ENCODE peak calls at places on chromosome 12, in five cellular contexts. N is H1, S is transverse colon, L is SK-N-SH, X is HL-60. Q is an unnamed sample.

GRCh38 chr12:101666017-101666728 is 31.3 kb upstream of the CHPT1 start:
- DNase-seq in L (no peak), S (no peak), X (no peak), N (no peak), Q (no peak)

GRCh38 chr12:52076811-52077210 is 2.7 kb upstream of the SMIM41 start:
- DNase-seq in X (no peak), L (no peak), N (no peak), S (no peak), Q (no peak)

GRCh38 chr12:126874427-126875026 is 1392.4 kb upstream of the TMEM132C start:
- DNase-seq in S (peak), L (peak), X (peak), N (peak), Q (no peak)

GRCh38 chr12:131287015-131287937 is 333.6 kb downstream of the ADGRD1 start:
- DNase-seq in S (no peak), X (no peak), N (peak), L (no peak), Q (peak)

GRCh38 chr12:101018540-101018939 is 191.5 kb downstream of the SLC5A8 start:
- DNase-seq in L (no peak), N (no peak), X (no peak), S (no peak), Q (no peak)

GRCh38 chr12:82685721-82686222 is 934 bp upstream of the TMTC2 start:
- DNase-seq in S (peak), X (peak), N (peak), L (peak), Q (peak)

GRCh38 chr12:122243965-122244364 is 18.1 kb upstream of the DIABLO start:
- DNase-seq in L (no peak), S (no peak), X (no peak), N (no peak), Q (no peak)

GRCh38 chr12:58363971-58364370 is 422.6 kb downstream of the ATP23 start:
- DNase-seq in L (no peak), S (no peak), N (no peak), X (no peak), Q (no peak)

GRCh38 chr12:100661300-100661951 is 87.9 kb downstream of the GAS2L3 start:
- DNase-seq in X (no peak), S (no peak), L (no peak), N (no peak), Q (no peak)

GRCh38 chr12:53063708-53064612 is 14.1 kb downstream of the TNS2 start:
- DNase-seq in S (peak), L (no peak), X (no peak), N (no peak), Q (no peak)

GRCh38 chr12:6927999-6928702 is 392 bp downstream of the ATN1 start:
- DNase-seq in L (peak), N (no peak), S (no peak), X (no peak), Q (no peak)

GRCh38 chr12:31003861-31004640 is 69.6 kb upstream of the DDX11 start:
- DNase-seq in N (no peak), X (no peak), L (no peak), S (no peak), Q (no peak)

GRCh38 chr12:121568971-121569808 is 11.6 kb downstream of the KDM2B start:
- DNase-seq in L (no peak), X (no peak), N (no peak), S (peak), Q (no peak)

GRCh38 chr12:77299910-77300772 is 234.8 kb upstream of the E2F7 start:
- DNase-seq in N (no peak), X (no peak), S (no peak), L (no peak), Q (no peak)

GRCh38 chr12:4518106-4518728 is 20.5 kb upstream of the RAD51AP1 start:
- DNase-seq in S (no peak), L (no peak), X (no peak), N (no peak), Q (no peak)

GRCh38 chr12:74816398-74817175 is 279.0 kb downstream of the ATXN7L3B start:
- DNase-seq in X (no peak), S (no peak), L (no peak), N (no peak), Q (no peak)

GRCh38 chr12:112638420-112638819 is 153.1 kb upstream of the RPH3A start:
- DNase-seq in X (no peak), S (no peak), N (no peak), L (no peak), Q (no peak)

GRCh38 chr12:109192358-109192757 is 76.0 kb downstream of the ACACB start:
- DNase-seq in L (no peak), S (no peak), X (no peak), N (no peak), Q (no peak)

GRCh38 chr12:66901136-66901932 is 222.5 kb upstream of the GRIP1 start:
- DNase-seq in L (no peak), N (no peak), X (no peak), S (no peak), Q (no peak)

GRCh38 chr12:109776624-109777023 is 56.6 kb downstream of the TRPV4 start:
- DNase-seq in S (no peak), X (no peak), L (no peak), N (no peak), Q (no peak)

GRCh38 chr12:6603095-6603567 is 4.0 kb downstream of the CHD4 start:
- DNase-seq in L (peak), S (peak), X (no peak), N (no peak), Q (no peak)

GRCh38 chr12:74365178-74365964 is 172.3 kb upstream of the ATXN7L3B start:
- DNase-seq in N (peak), X (no peak), L (peak), S (no peak), Q (no peak)

GRCh38 chr12:62882696-62883095 is 52.3 kb downstream of the PPM1H start:
- DNase-seq in X (no peak), N (no peak), S (no peak), L (no peak), Q (no peak)

GRCh38 chr12:62194616-62195015 is 65.6 kb upstream of the USP15 start:
- DNase-seq in S (no peak), X (peak), L (no peak), N (no peak), Q (no peak)

GRCh38 chr12:43238281-43238680 is 313.7 kb downstream of the ADAMTS20 start:
- DNase-seq in N (no peak), S (no peak), L (no peak), X (no peak), Q (no peak)

GRCh38 chr12:82314406-82314892 is 43.7 kb downstream of the CCDC59 start:
- DNase-seq in S (peak), L (no peak), X (no peak), N (peak), Q (no peak)

GRCh38 chr12:63821781-63822251 is 22.7 kb upstream of the SRGAP1 start:
- DNase-seq in L (no peak), N (no peak), S (no peak), X (no peak), Q (no peak)

GRCh38 chr12:33322519-33322918 is 117.1 kb downstream of the SYT10 start:
- DNase-seq in L (no peak), X (no peak), S (no peak), N (no peak), Q (no peak)

GRCh38 chr12:8048906-8049305 is 16.4 kb downstream of the FOXJ2 start:
- DNase-seq in N (no peak), S (no peak), L (no peak), X (no peak), Q (no peak)

GRCh38 chr12:68040450-68041075 is 51.3 kb downstream of the IFNG-AS1 start:
- DNase-seq in N (peak), X (peak), S (peak), L (peak), Q (peak)

GRCh38 chr12:9793774-9794395 is 33.2 kb upstream of the CD69 start:
- DNase-seq in X (no peak), L (no peak), N (no peak), S (no peak), Q (no peak)

GRCh38 chr12:99390707-99391106 is 256.8 kb upstream of the GARIN6 start:
- DNase-seq in L (peak), X (no peak), N (peak), S (no peak), Q (no peak)

GRCh38 chr12:109775172-109775881 is 57.9 kb downstream of the TRPV4 start:
- DNase-seq in N (peak), L (peak), X (peak), S (peak), Q (peak)

GRCh38 chr12:62537544-62537943 is 70.9 kb downstream of the MON2 start:
- DNase-seq in L (no peak), X (no peak), N (no peak), S (no peak), Q (peak)

GRCh38 chr12:39772708-39773665 is 153.4 kb upstream of the ABCD2 start:
- DNase-seq in S (no peak), L (no peak), N (no peak), X (no peak), Q (no peak)

GRCh38 chr12:62631531-62632520 is 165.2 kb downstream of the MON2 start:
- DNase-seq in L (peak), N (peak), S (peak), X (no peak), Q (peak)

GRCh38 chr12:21615441-21615840 is 10.8 kb upstream of the GYS2 start:
- DNase-seq in L (no peak), N (no peak), X (no peak), S (no peak), Q (no peak)

GRCh38 chr12:92861381-92861780 is 67.7 kb downstream of the EEA1 start:
- DNase-seq in S (no peak), X (no peak), N (no peak), L (no peak), Q (no peak)

DNA sequence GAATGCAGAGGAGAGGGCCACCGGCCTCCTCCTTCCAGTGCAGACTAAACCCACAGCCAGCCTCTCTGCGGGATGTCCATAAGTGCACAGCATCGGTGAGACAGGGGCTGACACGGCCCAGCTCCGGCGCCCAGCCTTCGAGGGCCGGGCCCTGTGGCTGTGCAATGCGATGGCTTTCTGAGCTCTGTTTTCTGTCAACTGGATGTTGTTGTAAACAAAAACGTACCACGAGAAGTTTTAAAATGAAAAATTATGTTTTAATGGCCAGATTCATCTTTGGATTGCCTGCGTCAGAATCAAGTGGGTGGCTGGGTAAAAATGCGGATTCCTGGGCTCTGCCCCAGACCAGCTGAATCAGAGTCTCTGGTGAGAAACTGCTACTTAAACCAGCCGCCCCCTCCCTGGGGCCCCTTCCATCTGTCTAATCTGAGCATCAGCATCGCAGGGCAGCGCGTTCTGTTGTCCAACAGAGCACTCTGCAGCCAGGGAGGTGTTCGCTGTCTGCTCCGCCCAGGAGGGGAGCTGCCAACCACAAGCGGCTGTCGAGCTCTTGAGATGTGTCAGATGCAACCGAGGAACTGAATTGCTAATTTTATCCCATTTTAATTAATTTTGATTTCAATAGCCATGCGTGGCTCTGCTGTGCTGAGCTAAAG is 133.4 kb downstream of the RFLNA start:
- DNase-seq in N (no peak), L (peak), X (no peak), S (peak), Q (no peak)
- TF ChIP-seq POLR2AphosphoS5 in N (no peak), L (no peak), X (no peak), S (peak), Q (no peak)

DNA sequence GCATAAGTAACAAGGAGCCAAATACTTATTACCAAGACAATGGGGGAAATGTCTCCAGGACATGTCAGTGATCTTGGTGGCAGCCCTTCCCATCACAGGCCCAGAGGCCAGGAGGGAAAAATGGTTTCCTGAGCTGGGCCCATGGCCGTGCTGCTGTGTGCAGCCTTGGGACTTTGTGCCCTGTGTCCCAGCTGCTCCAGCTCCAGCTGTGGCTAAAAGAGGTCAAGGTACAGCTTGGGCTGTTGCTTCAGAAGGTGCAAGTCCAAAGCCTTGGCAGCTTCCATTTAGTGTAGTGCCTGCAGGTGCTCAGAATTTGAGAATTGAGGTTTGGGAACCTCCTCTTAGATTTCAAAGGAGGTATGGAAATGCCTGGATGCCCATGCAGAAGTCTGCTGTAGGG is 212.3 kb upstream of the DCN start:
- DNase-seq in S (no peak), N (no peak), L (no peak), X (no peak), Q (no peak)
- TF ChIP-seq POLR2AphosphoS5 in S (no peak), N (no peak), L (no peak), X (no peak), Q (no peak)

DNA sequence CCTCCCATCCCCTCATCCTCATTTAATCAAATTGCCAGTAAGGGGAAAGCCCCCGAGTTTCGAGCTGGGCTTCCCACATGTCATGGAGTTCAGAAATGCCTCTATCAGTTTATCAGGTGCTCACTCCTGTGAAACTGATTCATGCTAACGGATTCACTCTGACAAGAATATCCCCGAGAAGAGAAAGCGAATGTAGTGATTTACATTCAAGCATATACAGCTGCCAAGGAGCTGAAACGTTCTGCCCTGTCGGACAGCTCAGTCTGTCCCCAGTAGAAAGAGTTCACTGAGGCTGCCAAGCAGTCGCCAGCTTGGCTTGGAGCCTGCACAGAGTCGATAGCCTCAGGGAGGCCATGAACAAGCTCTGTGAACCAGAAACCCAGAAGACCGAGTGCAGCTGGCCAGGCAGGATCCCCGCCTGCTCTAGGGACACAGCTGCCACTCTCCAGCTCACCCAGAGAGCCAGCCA is 88.4 kb downstream of the TMCC3 start:
- DNase-seq in S (peak), L (peak), N (no peak), X (no peak), Q (peak)
- TF ChIP-seq POLR2AphosphoS5 in S (no peak), L (no peak), N (no peak), X (no peak), Q (peak)

DNA sequence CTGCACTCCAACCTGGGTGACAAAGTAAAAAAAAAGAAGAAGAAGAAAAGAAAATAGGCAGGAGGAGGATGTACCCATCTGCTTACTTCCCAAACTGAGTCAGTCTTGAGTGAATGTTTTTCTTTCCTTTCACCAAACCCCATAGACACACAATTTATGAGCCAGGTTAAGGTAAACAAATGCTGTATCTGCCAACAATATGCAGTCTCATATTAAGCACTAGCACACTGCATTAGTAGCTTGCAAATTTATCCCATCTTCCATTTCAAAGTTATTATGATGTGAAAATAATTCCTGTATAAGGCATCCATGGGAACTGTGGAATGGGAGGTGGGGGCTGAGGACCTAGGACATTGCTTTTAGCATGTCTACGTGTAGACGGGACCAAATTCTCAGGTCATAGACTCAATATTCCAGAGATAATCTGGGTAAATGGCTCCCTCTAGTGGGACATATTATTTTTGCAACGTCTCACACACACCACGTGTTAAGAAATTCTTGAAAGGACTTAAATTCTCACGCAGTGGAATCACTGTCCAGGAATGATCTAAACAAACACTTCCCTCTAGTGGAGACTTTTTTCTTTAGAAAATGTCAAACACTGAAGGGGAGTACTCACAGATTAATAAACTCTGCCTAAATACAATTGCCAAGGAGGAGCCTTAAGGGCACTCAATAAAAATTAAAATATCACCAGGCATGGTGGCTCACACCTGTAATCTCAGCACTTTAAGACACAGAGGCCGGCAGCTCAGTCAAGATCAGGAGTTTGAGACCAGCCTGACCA is 17.1 kb upstream of the OR10P1 start:
- DNase-seq in L (peak), N (peak), S (peak), X (peak), Q (peak)
- TF ChIP-seq POLR2AphosphoS5 in L (no peak), N (no peak), S (no peak), X (no peak), Q (peak)

GRCh38 chr12:16094437-16094836 is 183.0 kb downstream of the SLC15A5 start:
- DNase-seq in X (no peak), N (no peak), L (no peak), S (no peak), Q (no peak)
- TF ChIP-seq POLR2AphosphoS5 in X (no peak), N (no peak), L (no peak), S (no peak), Q (no peak)

DNA sequence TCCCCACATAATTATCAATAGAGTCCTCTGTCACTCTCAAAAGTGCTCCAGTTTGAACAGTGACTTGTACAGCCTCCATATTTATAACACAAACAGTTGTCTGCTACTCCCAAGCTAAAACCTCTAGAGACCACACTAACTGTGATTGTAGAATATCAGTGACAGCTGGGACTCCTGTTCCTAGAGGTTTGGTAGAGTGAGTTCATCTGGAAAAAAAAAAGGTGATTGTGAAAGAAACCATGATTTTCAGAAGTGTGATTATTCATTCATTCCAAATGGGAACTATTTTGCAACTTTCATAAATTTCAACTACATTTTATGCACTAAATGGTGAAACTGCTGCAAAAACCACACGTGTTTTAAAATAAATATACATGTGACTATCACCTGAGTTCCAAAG is 128.0 kb upstream of the PLXNC1 start:
- DNase-seq in S (no peak), N (no peak), X (no peak), L (no peak), Q (no peak)
- TF ChIP-seq POLR2AphosphoS5 in S (no peak), N (no peak), X (no peak), L (no peak), Q (no peak)

DNA sequence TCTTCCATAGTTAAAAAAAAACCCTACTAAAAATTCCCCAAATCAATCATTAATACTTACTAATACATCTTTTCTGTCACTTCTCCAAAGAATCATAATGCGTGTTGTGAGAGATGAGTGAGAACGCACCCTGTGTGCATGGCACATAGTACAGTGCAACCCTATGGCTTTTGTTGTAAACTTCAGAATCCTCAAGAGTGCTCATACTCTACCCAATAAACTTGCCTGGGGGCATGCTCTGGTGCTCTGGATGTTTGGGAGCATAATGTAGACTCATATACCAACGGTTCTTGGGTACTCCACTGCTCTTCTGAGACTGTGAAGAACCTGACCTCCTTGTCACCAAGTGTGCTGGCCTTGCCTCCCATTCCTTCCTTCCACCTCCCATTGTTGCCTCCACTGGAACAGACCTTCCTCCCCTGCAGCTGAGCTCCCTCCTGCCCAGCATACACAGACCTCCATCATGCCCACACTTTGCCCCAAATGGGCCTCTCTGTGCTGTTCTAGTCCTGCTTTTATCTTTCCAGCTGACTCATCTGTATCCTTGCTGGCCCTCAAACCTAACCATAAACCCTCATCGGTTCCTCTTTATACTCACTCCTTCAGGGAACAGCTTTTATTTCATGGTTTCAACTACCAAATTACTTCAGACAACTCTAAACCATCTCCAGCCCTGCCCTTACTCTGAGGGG is 8.9 kb downstream of the DCP1B start:
- DNase-seq in S (no peak), N (no peak), L (no peak), X (peak), Q (no peak)
- TF ChIP-seq POLR2AphosphoS5 in S (no peak), N (no peak), L (no peak), X (peak), Q (no peak)

Q was measured in prostate gland.